ENCODE peak calls at places on chromosome 20, in four cellular contexts. One of them, this sample, is unnamed.

GRCh38 chr20:37989601-37990001 is 43.7 kb downstream of the TTI1 start:
- DNase-seq in GM12878: no peak
- DNase-seq in HepG2: no peak
- DNase-seq in K562: no peak
- DNase-seq in this sample: no peak

GRCh38 chr20:16970751-16971150 is 222.6 kb downstream of the OTOR start:
- DNase-seq in GM12878: no peak
- DNase-seq in K562: no peak
- DNase-seq in HepG2: no peak
- DNase-seq in this sample: no peak

GRCh38 chr20:48738399-48739304 is 89.1 kb downstream of the PREX1 start:
- DNase-seq in K562: no peak
- DNase-seq in HepG2: peak
- DNase-seq in GM12878: peak
- DNase-seq in this sample: no peak

GRCh38 chr20:46559685-46560440 is 9.4 kb upstream of the OCSTAMP start:
- DNase-seq in K562: peak
- DNase-seq in GM12878: no peak
- DNase-seq in HepG2: peak
- DNase-seq in this sample: no peak

GRCh38 chr20:2799688-2800589 is 488 bp downstream of the CPXM1 start:
- DNase-seq in GM12878: no peak
- DNase-seq in K562: no peak
- DNase-seq in HepG2: no peak
- DNase-seq in this sample: peak

GRCh38 chr20:41181567-41181966 is 44.2 kb downstream of the PLCG1 start:
- DNase-seq in HepG2: no peak
- DNase-seq in GM12878: no peak
- DNase-seq in K562: no peak
- DNase-seq in this sample: no peak

GRCh38 chr20:46554850-46555249 is 4.4 kb upstream of the OCSTAMP start:
- DNase-seq in HepG2: no peak
- DNase-seq in K562: no peak
- DNase-seq in GM12878: no peak
- DNase-seq in this sample: no peak

GRCh38 chr20:37330316-37330715 is 15.6 kb upstream of the SRC start:
- DNase-seq in HepG2: no peak
- DNase-seq in K562: no peak
- DNase-seq in GM12878: no peak
- DNase-seq in this sample: no peak

GRCh38 chr20:11012975-11013374 is 339.2 kb upstream of the JAG1 start:
- DNase-seq in K562: no peak
- DNase-seq in HepG2: no peak
- DNase-seq in GM12878: no peak
- DNase-seq in this sample: no peak

GRCh38 chr20:50223321-50223995 is 32.8 kb downstream of the CEBPB start:
- DNase-seq in K562: no peak
- DNase-seq in GM12878: no peak
- DNase-seq in HepG2: no peak
- DNase-seq in this sample: no peak

GRCh38 chr20:49747707-49748524 is 34.2 kb upstream of the B4GALT5 start:
- DNase-seq in GM12878: no peak
- DNase-seq in K562: peak
- DNase-seq in HepG2: peak
- DNase-seq in this sample: no peak

GRCh38 chr20:35791823-35792222 is 20.0 kb downstream of the PHF20 start:
- DNase-seq in HepG2: no peak
- DNase-seq in GM12878: no peak
- DNase-seq in K562: no peak
- DNase-seq in this sample: no peak

GRCh38 chr20:36575066-36575743 is 1.8 kb downstream of the TGIF2 start:
- DNase-seq in GM12878: no peak
- DNase-seq in HepG2: peak
- DNase-seq in K562: peak
- DNase-seq in this sample: peak

GRCh38 chr20:10985536-10985935 is 311.7 kb upstream of the JAG1 start:
- DNase-seq in K562: no peak
- DNase-seq in GM12878: no peak
- DNase-seq in HepG2: no peak
- DNase-seq in this sample: no peak

GRCh38 chr20:14838663-14839650 is 501.5 kb upstream of the FLRT3 start:
- DNase-seq in HepG2: no peak
- DNase-seq in K562: no peak
- DNase-seq in GM12878: peak
- DNase-seq in this sample: no peak

GRCh38 chr20:266604-267562 is 9.4 kb downstream of the DEFB132 start:
- DNase-seq in GM12878: peak
- DNase-seq in HepG2: peak
- DNase-seq in K562: peak
- DNase-seq in this sample: peak

GRCh38 chr20:43541214-43541613 is 17.6 kb upstream of the SGK2 start:
- DNase-seq in GM12878: no peak
- DNase-seq in K562: no peak
- DNase-seq in HepG2: no peak
- DNase-seq in this sample: no peak

GRCh38 chr20:6489361-6490154 is 277.9 kb upstream of the BMP2 start:
- DNase-seq in GM12878: no peak
- DNase-seq in K562: no peak
- DNase-seq in HepG2: peak
- DNase-seq in this sample: no peak

GRCh38 chr20:25053207-25054132 is 4.5 kb downstream of the ACSS1 start:
- DNase-seq in GM12878: no peak
- DNase-seq in K562: no peak
- DNase-seq in HepG2: no peak
- DNase-seq in this sample: no peak

GRCh38 chr20:50429412-50429811 is 80.8 kb upstream of the PTPN1 start:
- DNase-seq in HepG2: no peak
- DNase-seq in GM12878: no peak
- DNase-seq in K562: no peak
- DNase-seq in this sample: no peak

GRCh38 chr20:58720890-58721289 is 28.3 kb downstream of the NPEPL1 start:
- DNase-seq in K562: no peak
- DNase-seq in HepG2: no peak
- DNase-seq in GM12878: no peak
- DNase-seq in this sample: no peak

GRCh38 chr20:51966296-51966971 is 164.1 kb upstream of the SALL4 start:
- DNase-seq in HepG2: peak
- DNase-seq in GM12878: no peak
- DNase-seq in K562: peak
- DNase-seq in this sample: peak

GRCh38 chr20:49286689-49287551 is 9.1 kb upstream of the ZNFX1 start:
- DNase-seq in HepG2: peak
- DNase-seq in K562: peak
- DNase-seq in GM12878: no peak
- DNase-seq in this sample: no peak

GRCh38 chr20:61673152-61673551 is 392.5 kb downstream of the TAF4 start:
- DNase-seq in GM12878: no peak
- DNase-seq in K562: no peak
- DNase-seq in HepG2: no peak
- DNase-seq in this sample: no peak

GRCh38 chr20:50372770-50373088 is 137.5 kb upstream of the PTPN1 start:
- DNase-seq in HepG2: peak
- DNase-seq in K562: no peak
- DNase-seq in GM12878: no peak
- DNase-seq in this sample: no peak

GRCh38 chr20:2145376-2145775 is 43.7 kb downstream of the STK35 start:
- DNase-seq in GM12878: no peak
- DNase-seq in HepG2: no peak
- DNase-seq in K562: no peak
- DNase-seq in this sample: no peak

GRCh38 chr20:33689973-33690372 is 3.8 kb upstream of the E2F1 start:
- DNase-seq in HepG2: peak
- DNase-seq in K562: peak
- DNase-seq in GM12878: no peak
- DNase-seq in this sample: no peak

GRCh38 chr20:25005661-25006060 is 13.1 kb upstream of the APMAP start:
- DNase-seq in HepG2: no peak
- DNase-seq in K562: no peak
- DNase-seq in GM12878: no peak
- DNase-seq in this sample: no peak

GRCh38 chr20:57195759-57196100 is 70.7 kb downstream of the BMP7 start:
- DNase-seq in GM12878: no peak
- DNase-seq in K562: no peak
- DNase-seq in HepG2: no peak
- DNase-seq in this sample: no peak

GRCh38 chr20:57193094-57193493 is 73.3 kb downstream of the BMP7 start:
- DNase-seq in GM12878: no peak
- DNase-seq in K562: no peak
- DNase-seq in HepG2: no peak
- DNase-seq in this sample: no peak

GRCh38 chr20:57197352-57198198 is 68.9 kb downstream of the BMP7 start:
- DNase-seq in GM12878: no peak
- DNase-seq in HepG2: no peak
- DNase-seq in K562: no peak
- DNase-seq in this sample: no peak

GRCh38 chr20:57194154-57194553 is 72.3 kb downstream of the BMP7 start:
- DNase-seq in GM12878: no peak
- DNase-seq in HepG2: no peak
- DNase-seq in K562: no peak
- DNase-seq in this sample: no peak

GRCh38 chr20:57195023-57195758 is 71.2 kb downstream of the BMP7 start:
- DNase-seq in K562: no peak
- DNase-seq in HepG2: no peak
- DNase-seq in GM12878: no peak
- DNase-seq in this sample: no peak
- TF ChIP-seq TARDBP in K562: no peak
- TF ChIP-seq TARDBP in HepG2: no peak
- TF ChIP-seq TARDBP in GM12878: no peak
- TF ChIP-seq TARDBP in this sample: no peak

GRCh38 chr20:21076073-21076472 is 30.1 kb downstream of the LINC00237 start:
- DNase-seq in HepG2: no peak
- DNase-seq in GM12878: no peak
- DNase-seq in K562: no peak
- DNase-seq in this sample: no peak

GRCh38 chr20:21077809-21078345 is 28.3 kb downstream of the LINC00237 start:
- DNase-seq in HepG2: peak
- DNase-seq in GM12878: no peak
- DNase-seq in K562: no peak
- DNase-seq in this sample: no peak

GRCh38 chr20:21074605-21075336 is 31.4 kb downstream of the LINC00237 start:
- DNase-seq in K562: no peak
- DNase-seq in HepG2: no peak
- DNase-seq in GM12878: peak
- DNase-seq in this sample: no peak
- TF ChIP-seq TARDBP in K562: no peak
- TF ChIP-seq TARDBP in HepG2: no peak
- TF ChIP-seq TARDBP in GM12878: no peak
- TF ChIP-seq TARDBP in this sample: no peak

GRCh38 chr20:8812818-8813217 is 256.1 kb upstream of the PLCB4 start:
- DNase-seq in HepG2: no peak
- DNase-seq in GM12878: no peak
- DNase-seq in K562: no peak
- DNase-seq in this sample: no peak
- TF ChIP-seq TARDBP in HepG2: no peak
- TF ChIP-seq TARDBP in GM12878: no peak
- TF ChIP-seq TARDBP in K562: no peak
- TF ChIP-seq TARDBP in this sample: no peak

GRCh38 chr20:4406627-4407026 is 315.1 kb upstream of the PRND start:
- DNase-seq in GM12878: no peak
- DNase-seq in K562: peak
- DNase-seq in HepG2: no peak
- DNase-seq in this sample: no peak
- TF ChIP-seq TARDBP in GM12878: no peak
- TF ChIP-seq TARDBP in K562: no peak
- TF ChIP-seq TARDBP in HepG2: no peak
- TF ChIP-seq TARDBP in this sample: no peak

DNA sequence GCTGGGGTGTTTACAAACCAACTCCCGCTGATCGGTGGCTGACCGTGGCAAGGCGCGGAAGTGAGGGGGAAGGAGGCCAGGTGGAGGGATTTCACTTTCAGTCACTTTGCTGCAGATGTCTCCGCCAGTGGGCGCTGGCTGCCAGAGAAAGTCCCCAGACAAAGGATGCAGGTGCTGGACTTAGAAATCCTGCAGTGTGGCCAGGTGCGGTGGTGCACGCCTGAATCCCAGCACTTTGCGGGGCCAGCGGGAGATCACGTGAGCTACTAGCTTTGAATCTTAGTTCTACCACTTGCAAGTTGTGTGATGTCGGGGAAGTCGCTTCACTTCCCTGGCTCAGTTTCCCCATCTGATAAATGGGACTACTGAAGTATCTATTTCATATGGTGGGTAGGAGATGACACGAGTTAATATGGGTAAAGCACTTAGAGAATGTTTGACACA is 180.4 kb downstream of the ZNF217 start:
- DNase-seq in GM12878: peak
- DNase-seq in HepG2: peak
- DNase-seq in K562: peak
- DNase-seq in this sample: peak
- TF ChIP-seq TARDBP in GM12878: no peak
- TF ChIP-seq TARDBP in HepG2: peak
- TF ChIP-seq TARDBP in K562: no peak
- TF ChIP-seq TARDBP in this sample: no peak

GRCh38 chr20:56779452-56780143 is 150.5 kb downstream of the TFAP2C start:
- DNase-seq in GM12878: no peak
- DNase-seq in HepG2: no peak
- DNase-seq in K562: no peak
- DNase-seq in this sample: no peak

GRCh38 chr20:56780266-56780665 is 151.2 kb downstream of the TFAP2C start:
- DNase-seq in GM12878: no peak
- DNase-seq in HepG2: no peak
- DNase-seq in K562: no peak
- DNase-seq in this sample: no peak

GRCh38 chr20:56781108-56781739 is 152.1 kb downstream of the TFAP2C start:
- DNase-seq in GM12878: no peak
- DNase-seq in K562: no peak
- DNase-seq in HepG2: no peak
- DNase-seq in this sample: no peak

GRCh38 chr20:56776345-56776744 is 147.2 kb downstream of the TFAP2C start:
- DNase-seq in K562: no peak
- DNase-seq in GM12878: no peak
- DNase-seq in HepG2: no peak
- DNase-seq in this sample: no peak

DNA sequence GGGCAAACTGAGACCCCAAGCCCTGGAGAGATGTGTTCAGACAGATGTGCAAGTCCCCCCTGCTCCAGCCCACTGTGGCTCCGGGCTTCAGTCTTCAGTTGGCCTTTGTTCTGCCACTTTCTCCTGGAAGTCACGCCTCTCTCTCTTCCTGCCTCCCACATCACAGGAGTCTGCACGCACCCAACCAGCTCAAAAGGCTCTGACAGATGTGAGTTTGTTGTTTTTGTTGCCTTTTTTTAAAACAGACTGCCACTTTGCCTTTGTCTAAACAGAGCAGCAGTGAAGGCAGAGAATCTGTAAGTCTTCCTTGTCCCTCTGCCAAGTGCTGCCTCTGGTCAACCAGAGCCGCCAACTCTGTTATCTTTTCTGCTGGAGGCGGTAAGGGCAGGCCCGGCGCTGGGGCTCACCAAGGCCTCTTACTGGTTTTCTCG is 149.7 kb downstream of the TFAP2C start:
- DNase-seq in K562: no peak
- DNase-seq in HepG2: no peak
- DNase-seq in GM12878: no peak
- DNase-seq in this sample: no peak
- TF ChIP-seq TARDBP in K562: no peak
- TF ChIP-seq TARDBP in HepG2: no peak
- TF ChIP-seq TARDBP in GM12878: no peak
- TF ChIP-seq TARDBP in this sample: no peak

GRCh38 chr20:60297649-60298048 is 339.4 kb downstream of the CDH26 start:
- DNase-seq in HepG2: no peak
- DNase-seq in GM12878: no peak
- DNase-seq in K562: no peak
- DNase-seq in this sample: no peak
- TF ChIP-seq TARDBP in HepG2: no peak
- TF ChIP-seq TARDBP in GM12878: no peak
- TF ChIP-seq TARDBP in K562: no peak
- TF ChIP-seq TARDBP in this sample: no peak

This sample was measured in HEK293T.